ENCODE peak calls at places on chromosome 11, in five cellular contexts. O is psoas muscle; R is CD8-positive, alpha-beta memory T cell; V is left ventricle myocardium inferior; F is stomach. D is an unnamed sample.

GRCh38 chr11:130478881-130479280 is 30.4 kb downstream of the ADAMTS15 start:
- DNase-seq in V (no peak), R (no peak), O (no peak), F (no peak), D (no peak)

GRCh38 chr11:134282121-134283045 is 6.2 kb downstream of the GLB1L3 start:
- DNase-seq in R (no peak), O (no peak), V (peak), F (peak), D (no peak)

GRCh38 chr11:116278076-116278475 is 494.7 kb downstream of the BUD13 start:
- DNase-seq in F (no peak), R (no peak), V (no peak), O (no peak), D (no peak)

GRCh38 chr11:1168721-1169161 is 11.0 kb downstream of the MUC5AC start:
- DNase-seq in O (no peak), F (no peak), R (no peak), V (peak), D (no peak)

GRCh38 chr11:75813126-75813525 is 1.9 kb upstream of the UVRAG start:
- DNase-seq in R (no peak), O (no peak), V (no peak), F (no peak), D (no peak)

GRCh38 chr11:14373941-14374646 is 15.1 kb upstream of the RRAS2 start:
- DNase-seq in V (no peak), R (no peak), F (peak), O (peak), D (no peak)

GRCh38 chr11:128375941-128376340 is 211.4 kb downstream of the ETS1 start:
- DNase-seq in F (no peak), O (no peak), R (no peak), V (no peak), D (no peak)

GRCh38 chr11:84498016-84498415 is 1129.1 kb downstream of the DLG2 start:
- DNase-seq in F (no peak), V (no peak), O (peak), R (no peak), D (no peak)

GRCh38 chr11:69027704-69028372 is 14.8 kb upstream of the MRGPRF start:
- DNase-seq in O (no peak), R (no peak), V (no peak), F (no peak), D (no peak)

GRCh38 chr11:36073411-36074203 is 129.7 kb downstream of the LDLRAD3 start:
- DNase-seq in O (peak), V (peak), R (no peak), F (peak), D (no peak)

GRCh38 chr11:67666676-67667489 is 7.5 kb downstream of the ALDH3B2 start:
- DNase-seq in F (no peak), O (no peak), R (no peak), V (no peak), D (no peak)

GRCh38 chr11:74989269-74989655 is 529 bp downstream of the NEU3 start:
- DNase-seq in O (no peak), V (no peak), F (no peak), R (no peak), D (no peak)

GRCh38 chr11:118290923-118291322 is 13.6 kb upstream of the CD3E start:
- DNase-seq in R (no peak), V (no peak), F (peak), O (no peak), D (no peak)

GRCh38 chr11:31355131-31355530 is 14.4 kb downstream of the DCDC1 start:
- DNase-seq in O (no peak), R (no peak), V (no peak), F (no peak), D (no peak)

GRCh38 chr11:118887219-118887618 is 3.5 kb downstream of the CXCR5 start:
- DNase-seq in V (no peak), R (no peak), O (no peak), F (no peak), D (no peak)

GRCh38 chr11:104968365-104968855 is at the start of gene CASP4:
- DNase-seq in F (no peak), R (no peak), V (no peak), O (no peak), D (no peak)

GRCh38 chr11:74685905-74686304 is 45.3 kb downstream of the CHRDL2 start:
- DNase-seq in R (no peak), F (no peak), O (no peak), V (no peak), D (no peak)

GRCh38 chr11:16278273-16278672 is 78.1 kb downstream of the SOX6 start:
- DNase-seq in O (no peak), F (no peak), V (no peak), R (no peak), D (no peak)

GRCh38 chr11:115459563-115459962 is 44.7 kb downstream of the CADM1 start:
- DNase-seq in F (no peak), O (no peak), R (no peak), V (no peak), D (no peak)

GRCh38 chr11:47179655-47179991 is 2.9 kb upstream of the ARFGAP2 start:
- DNase-seq in R (no peak), F (peak), V (no peak), O (peak), D (no peak)

GRCh38 chr11:35515224-35515623 is 10.2 kb downstream of the PAMR1 start:
- DNase-seq in R (no peak), V (no peak), F (no peak), O (no peak), D (no peak)

GRCh38 chr11:26741036-26741435 is 19.2 kb upstream of the SLC5A12 start:
- DNase-seq in F (no peak), O (no peak), R (no peak), V (no peak), D (no peak)

GRCh38 chr11:33891714-33892327 is at the start of gene LMO2:
- DNase-seq in F (no peak), V (no peak), O (no peak), R (no peak), D (no peak)

GRCh38 chr11:34680206-34680605 is 59.3 kb downstream of the EHF start:
- DNase-seq in R (no peak), O (no peak), V (no peak), F (no peak), D (no peak)

GRCh38 chr11:47979378-47980092 is 824 bp upstream of the PTPRJ start:
- DNase-seq in R (no peak), F (no peak), O (no peak), V (no peak), D (no peak)